ENCODE peak calls at places on chromosome 16, in six cellular contexts. R is IMR-90, E is A549, H is K562, O is HepG2, X is SK-N-SH. M is an unnamed sample.

GRCh38 chr16:303760-304505 is 21.0 kb downstream of the PDIA2 start:
- DNase-seq in R (no peak), X (no peak), E (peak), O (no peak), H (no peak), M (no peak)

GRCh38 chr16:63904182-63904581 is 1217.7 kb downstream of the CDH11 start:
- DNase-seq in R (no peak), H (no peak), E (no peak), O (no peak), X (no peak), M (no peak)

GRCh38 chr16:20327444-20328041 is at the start of gene GP2:
- DNase-seq in R (no peak), X (no peak), E (peak), O (peak), H (peak), M (no peak)

GRCh38 chr16:2145843-2146242 is 2.6 kb upstream of the RAB26 start:
- DNase-seq in E (no peak), X (no peak), H (no peak), R (no peak), O (no peak), M (no peak)

GRCh38 chr16:996672-997071 is 15.1 kb downstream of the SOX8 start:
- DNase-seq in R (no peak), E (no peak), X (no peak), H (no peak), O (no peak), M (no peak)

GRCh38 chr16:77299395-77299794 is 100.2 kb downstream of the SYCE1L start:
- DNase-seq in H (no peak), E (no peak), X (no peak), R (no peak), O (no peak), M (peak)

GRCh38 chr16:73173396-73173795 is 125.5 kb upstream of the ZFHX3 start:
- DNase-seq in X (no peak), E (no peak), R (no peak), O (no peak), H (no peak), M (no peak)

GRCh38 chr16:20383106-20384029 is 21.2 kb downstream of the PDILT start:
- DNase-seq in H (peak), X (peak), E (peak), O (peak), R (peak), M (no peak)

GRCh38 chr16:66740010-66740409 is 11.4 kb downstream of the DYNC1LI2 start:
- DNase-seq in X (peak), O (peak), R (peak), H (peak), E (peak), M (no peak)

GRCh38 chr16:79066621-79067020 is 533.9 kb downstream of the MAF start:
- DNase-seq in E (no peak), O (no peak), X (no peak), R (no peak), H (no peak), M (no peak)

GRCh38 chr16:69253796-69254426 is 57.2 kb upstream of the VPS4A start:
- DNase-seq in O (no peak), X (no peak), H (no peak), E (no peak), R (no peak), M (no peak)

GRCh38 chr16:54359555-54359954 is 73.0 kb upstream of the IRX3 start:
- DNase-seq in E (no peak), H (no peak), O (no peak), R (no peak), X (no peak), M (no peak)

GRCh38 chr16:897701-898100 is 73.1 kb downstream of the LMF1 start:
- DNase-seq in E (no peak), R (no peak), H (no peak), O (no peak), X (no peak), M (no peak)

GRCh38 chr16:71930993-71931392 is 35.7 kb downstream of the IST1 start:
- DNase-seq in H (no peak), X (no peak), O (no peak), R (no peak), E (no peak), M (no peak)

GRCh38 chr16:61277849-61278248 is 758.4 kb downstream of the CDH8 start:
- DNase-seq in H (no peak), X (no peak), R (no peak), O (no peak), E (no peak), M (no peak)

GRCh38 chr16:3872216-3872895 is 8.2 kb downstream of the CREBBP start:
- DNase-seq in X (no peak), R (no peak), O (no peak), H (no peak), E (no peak), M (no peak)

GRCh38 chr16:86593913-86594312 is 15.6 kb downstream of the FOXL1 start:
- DNase-seq in H (no peak), R (no peak), X (no peak), E (no peak), O (no peak), M (no peak)

GRCh38 chr16:11497329-11497805 is 89.4 kb downstream of the LITAF start:
- DNase-seq in R (peak), X (peak), E (peak), H (no peak), O (peak), M (peak)

GRCh38 chr16:2205967-2206313 is 686 bp downstream of the MLST8 start:
- DNase-seq in H (no peak), E (no peak), R (no peak), X (peak), O (no peak), M (no peak)

GRCh38 chr16:53756329-53756996 is 52.5 kb downstream of the FTO start:
- DNase-seq in H (no peak), O (peak), R (peak), E (no peak), X (no peak), M (no peak)

GRCh38 chr16:66372078-66372897 is 5.8 kb downstream of the CDH5 start:
- DNase-seq in O (no peak), R (no peak), H (no peak), E (no peak), X (no peak), M (no peak)

DNA sequence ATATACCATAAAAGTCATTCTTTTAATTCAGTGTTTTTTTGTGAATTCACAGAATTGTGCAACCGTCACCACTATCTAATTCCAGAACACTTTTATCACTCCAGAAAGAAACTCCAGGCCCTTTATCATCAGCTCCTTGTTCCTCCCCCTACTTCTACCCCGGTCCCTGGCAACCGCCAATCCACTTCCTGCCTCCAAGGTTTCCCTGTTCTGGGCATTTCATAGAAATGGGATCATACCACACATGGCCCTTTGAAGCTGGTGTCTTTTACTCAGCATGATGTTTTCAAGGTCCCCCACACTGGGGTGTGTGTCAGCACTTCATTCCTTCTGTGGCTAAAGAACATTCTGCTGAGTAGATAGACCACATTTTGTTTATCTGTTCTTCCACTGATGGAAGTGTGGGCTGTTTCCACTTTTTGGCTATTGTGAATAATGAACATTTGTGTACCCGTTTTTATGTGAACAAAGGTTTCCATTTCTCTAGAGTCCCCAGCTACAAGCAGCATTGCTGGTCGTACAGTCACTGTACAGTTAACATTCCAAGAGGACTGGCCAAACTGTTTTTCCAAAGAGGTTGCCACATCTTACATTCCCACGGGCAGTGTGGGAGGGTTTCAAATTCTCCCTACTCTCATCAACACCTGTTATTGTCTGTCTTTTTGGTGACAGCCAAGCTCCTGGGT is 75.8 kb upstream of the ZNF469 start:
- DNase-seq in E (no peak), H (no peak), R (peak), X (no peak), O (peak), M (no peak)
- TF ChIP-seq RFX5 in E (no peak), H (no peak), R (no peak), X (no peak), O (no peak), M (no peak)

GRCh38 chr16:19127205-19127604 is 13.4 kb downstream of the ITPRIPL2 start:
- DNase-seq in E (no peak), R (no peak), O (no peak), H (no peak), X (no peak), M (peak)

GRCh38 chr16:19119564-19119963 is 5.8 kb downstream of the ITPRIPL2 start:
- DNase-seq in R (peak), O (no peak), H (peak), X (no peak), E (no peak), M (no peak)

GRCh38 chr16:19127674-19128131 is 13.9 kb downstream of the ITPRIPL2 start:
- DNase-seq in X (no peak), H (no peak), E (no peak), R (no peak), O (no peak), M (peak)

GRCh38 chr16:19126300-19126699 is 12.5 kb downstream of the ITPRIPL2 start:
- DNase-seq in X (no peak), H (no peak), E (no peak), R (no peak), O (no peak), M (no peak)

GRCh38 chr16:19123535-19124178 is 9.9 kb downstream of the ITPRIPL2 start:
- DNase-seq in R (no peak), H (no peak), E (peak), X (no peak), O (peak), M (no peak)
- TF ChIP-seq SMC3 in R (no peak), H (no peak), E (peak), X (no peak), O (peak), M (no peak)

DNA sequence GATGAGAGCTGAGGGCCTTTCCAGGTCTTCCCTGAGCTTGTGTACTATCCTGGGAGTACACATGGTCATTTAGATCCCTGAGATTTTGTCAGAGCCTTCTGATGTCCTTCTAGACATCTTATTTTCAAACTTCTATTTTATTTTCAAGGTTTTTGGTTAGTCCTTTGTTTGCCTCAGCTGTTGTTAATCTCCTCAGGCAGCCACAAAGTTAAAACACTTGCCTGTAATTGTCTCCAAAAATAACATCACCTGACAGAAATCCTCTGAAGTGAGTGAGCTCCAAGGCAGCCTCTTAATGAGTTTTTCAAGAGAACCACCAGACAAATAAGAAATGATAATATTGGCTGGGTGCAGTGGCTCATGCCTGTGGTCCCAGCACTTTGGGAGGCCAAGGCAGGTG is 43.8 kb upstream of the CPHXL start:
- DNase-seq in E (no peak), R (no peak), H (no peak), O (no peak), X (no peak), M (no peak)
- TF ChIP-seq RFX5 in E (no peak), R (no peak), H (no peak), O (no peak), X (no peak), M (no peak)

GRCh38 chr16:85436207-85436606 is 176.9 kb upstream of the GSE1 start:
- DNase-seq in R (no peak), H (no peak), O (no peak), X (no peak), E (no peak), M (no peak)

GRCh38 chr16:85436636-85437160 is 176.4 kb upstream of the GSE1 start:
- DNase-seq in X (no peak), R (no peak), E (no peak), H (peak), O (no peak), M (no peak)

GRCh38 chr16:85438981-85439639 is 174.0 kb upstream of the GSE1 start:
- DNase-seq in E (no peak), H (no peak), X (no peak), O (no peak), R (no peak), M (no peak)

GRCh38 chr16:85435298-85435697 is 177.8 kb upstream of the GSE1 start:
- DNase-seq in X (no peak), E (no peak), O (no peak), R (no peak), H (no peak), M (no peak)

GRCh38 chr16:85437161-85438052 is 175.7 kb upstream of the GSE1 start:
- DNase-seq in O (no peak), H (peak), R (no peak), X (no peak), E (no peak), M (no peak)
- TF ChIP-seq SMC3 in O (no peak), H (no peak), R (no peak), X (no peak), E (no peak), M (no peak)

GRCh38 chr16:57071840-57072541 is 20.4 kb upstream of the CPNE2 start:
- DNase-seq in E (peak), O (no peak), R (peak), H (no peak), X (no peak), M (no peak)
- TF ChIP-seq RFX5 in E (no peak), O (no peak), R (no peak), H (no peak), X (no peak), M (no peak)